ENCODE peak calls at places on chromosomes 13 and 19, in five cellular contexts. One of them, this sample, is unnamed.

GRCh38 chr19:48812094-48812929 is 1.5 kb upstream of the BCAT2 start:
- DNase-seq in cardiac muscle cell: peak
- DNase-seq in heart right ventricle: peak
- DNase-seq in fibroblast of lung: peak
- DNase-seq in fibroblast of mammary gland: peak
- DNase-seq in this sample: peak

GRCh38 chr13:75181906-75182305 is 300.1 kb downstream of the TBC1D4 start:
- DNase-seq in cardiac muscle cell: peak
- DNase-seq in heart right ventricle: no peak
- DNase-seq in fibroblast of lung: peak
- DNase-seq in fibroblast of mammary gland: peak
- DNase-seq in this sample: peak

GRCh38 chr19:2289714-2290435 is 7.9 kb upstream of the PEAK3 start:
- DNase-seq in cardiac muscle cell: no peak
- DNase-seq in heart right ventricle: no peak
- DNase-seq in fibroblast of lung: no peak
- DNase-seq in fibroblast of mammary gland: no peak
- DNase-seq in this sample: no peak

GRCh38 chr13:50451609-50452008 is 391.9 kb downstream of the DLEU7 start:
- DNase-seq in cardiac muscle cell: peak
- DNase-seq in heart right ventricle: no peak
- DNase-seq in fibroblast of lung: no peak
- DNase-seq in fibroblast of mammary gland: no peak
- DNase-seq in this sample: no peak

GRCh38 chr19:13396256-13397080 is 109.8 kb downstream of the CACNA1A start:
- DNase-seq in cardiac muscle cell: peak
- DNase-seq in heart right ventricle: peak
- DNase-seq in fibroblast of lung: peak
- DNase-seq in fibroblast of mammary gland: peak
- DNase-seq in this sample: peak

GRCh38 chr13:48446454-48446853 is 33.5 kb upstream of the LPAR6 start:
- DNase-seq in cardiac muscle cell: peak
- DNase-seq in heart right ventricle: no peak
- DNase-seq in fibroblast of lung: peak
- DNase-seq in fibroblast of mammary gland: peak
- DNase-seq in this sample: peak

GRCh38 chr13:93226623-93227279 is at the start of gene GPC6:
- DNase-seq in cardiac muscle cell: peak
- DNase-seq in heart right ventricle: no peak
- DNase-seq in fibroblast of lung: peak
- DNase-seq in fibroblast of mammary gland: peak
- DNase-seq in this sample: peak

GRCh38 chr13:111387026-111387871 is 66.8 kb downstream of the TEX29 start:
- DNase-seq in cardiac muscle cell: no peak
- DNase-seq in heart right ventricle: no peak
- DNase-seq in fibroblast of lung: no peak
- DNase-seq in fibroblast of mammary gland: no peak
- DNase-seq in this sample: no peak

GRCh38 chr13:113791761-113792160 is 32.7 kb downstream of the TMEM255B start:
- DNase-seq in cardiac muscle cell: no peak
- DNase-seq in heart right ventricle: no peak
- DNase-seq in fibroblast of lung: no peak
- DNase-seq in fibroblast of mammary gland: no peak
- DNase-seq in this sample: no peak

GRCh38 chr13:33328691-33329090 is 43.1 kb upstream of the STARD13 start:
- DNase-seq in cardiac muscle cell: no peak
- DNase-seq in heart right ventricle: no peak
- DNase-seq in fibroblast of lung: no peak
- DNase-seq in fibroblast of mammary gland: no peak
- DNase-seq in this sample: no peak

GRCh38 chr19:43738780-43739211 is 16.0 kb downstream of the SMG9 start:
- DNase-seq in cardiac muscle cell: no peak
- DNase-seq in heart right ventricle: no peak
- DNase-seq in fibroblast of lung: peak
- DNase-seq in fibroblast of mammary gland: no peak
- DNase-seq in this sample: no peak

GRCh38 chr13:26571518-26571917 is 14.0 kb downstream of the WASF3 start:
- DNase-seq in cardiac muscle cell: no peak
- DNase-seq in heart right ventricle: no peak
- DNase-seq in fibroblast of lung: no peak
- DNase-seq in fibroblast of mammary gland: no peak
- DNase-seq in this sample: no peak

GRCh38 chr19:34256835-34257558 is 2.6 kb downstream of the GARRE1 start:
- DNase-seq in cardiac muscle cell: no peak
- DNase-seq in heart right ventricle: no peak
- DNase-seq in fibroblast of lung: no peak
- DNase-seq in fibroblast of mammary gland: no peak
- DNase-seq in this sample: peak

GRCh38 chr19:1073063-1073955 is 6.3 kb downstream of the ARHGAP45 start:
- DNase-seq in cardiac muscle cell: no peak
- DNase-seq in heart right ventricle: no peak
- DNase-seq in fibroblast of lung: no peak
- DNase-seq in fibroblast of mammary gland: no peak
- DNase-seq in this sample: no peak

GRCh38 chr13:19178901-19179593 is 2.6 kb downstream of the TUBA3C start:
- DNase-seq in cardiac muscle cell: no peak
- DNase-seq in heart right ventricle: no peak
- DNase-seq in fibroblast of lung: no peak
- DNase-seq in fibroblast of mammary gland: no peak
- DNase-seq in this sample: no peak

GRCh38 chr19:679418-680286 is 3.5 kb downstream of the FSTL3 start:
- DNase-seq in cardiac muscle cell: peak
- DNase-seq in heart right ventricle: peak
- DNase-seq in fibroblast of lung: peak
- DNase-seq in fibroblast of mammary gland: peak
- DNase-seq in this sample: peak

GRCh38 chr13:43792456-43792855 is 5.7 kb upstream of the ENOX1 start:
- DNase-seq in cardiac muscle cell: peak
- DNase-seq in heart right ventricle: no peak
- DNase-seq in fibroblast of lung: peak
- DNase-seq in fibroblast of mammary gland: peak
- DNase-seq in this sample: no peak

GRCh38 chr13:36907801-36908200 is 12.2 kb downstream of the SMAD9 start:
- DNase-seq in cardiac muscle cell: no peak
- DNase-seq in heart right ventricle: no peak
- DNase-seq in fibroblast of lung: no peak
- DNase-seq in fibroblast of mammary gland: no peak
- DNase-seq in this sample: no peak

GRCh38 chr13:35764359-35765015 is 288.0 kb upstream of the MAB21L1 start:
- DNase-seq in cardiac muscle cell: no peak
- DNase-seq in heart right ventricle: no peak
- DNase-seq in fibroblast of lung: peak
- DNase-seq in fibroblast of mammary gland: no peak
- DNase-seq in this sample: peak

GRCh38 chr19:35344511-35345031 is 3.1 kb upstream of the FFAR1 start:
- DNase-seq in cardiac muscle cell: no peak
- DNase-seq in heart right ventricle: no peak
- DNase-seq in fibroblast of lung: no peak
- DNase-seq in fibroblast of mammary gland: no peak
- DNase-seq in this sample: no peak

GRCh38 chr19:29690842-29691241 is 24.2 kb downstream of the C19orf12 start:
- DNase-seq in cardiac muscle cell: peak
- DNase-seq in heart right ventricle: no peak
- DNase-seq in fibroblast of lung: peak
- DNase-seq in fibroblast of mammary gland: peak
- DNase-seq in this sample: peak

GRCh38 chr19:44748426-44749254 is at the start of gene BCL3:
- DNase-seq in cardiac muscle cell: peak
- DNase-seq in heart right ventricle: peak
- DNase-seq in fibroblast of lung: no peak
- DNase-seq in fibroblast of mammary gland: peak
- DNase-seq in this sample: peak

GRCh38 chr19:4049432-4049831 is 17.3 kb downstream of the ZBTB7A start:
- DNase-seq in cardiac muscle cell: no peak
- DNase-seq in heart right ventricle: peak
- DNase-seq in fibroblast of lung: no peak
- DNase-seq in fibroblast of mammary gland: no peak
- DNase-seq in this sample: no peak

GRCh38 chr19:13839938-13840750 is 36.8 kb upstream of the NANOS3 start:
- DNase-seq in cardiac muscle cell: peak
- DNase-seq in heart right ventricle: peak
- DNase-seq in fibroblast of lung: peak
- DNase-seq in fibroblast of mammary gland: peak
- DNase-seq in this sample: peak

GRCh38 chr19:14603990-14604387 is 21.1 kb downstream of the CLEC17A start:
- DNase-seq in cardiac muscle cell: no peak
- DNase-seq in heart right ventricle: no peak
- DNase-seq in fibroblast of lung: no peak
- DNase-seq in fibroblast of mammary gland: no peak
- DNase-seq in this sample: no peak

GRCh38 chr19:36209372-36209771 is 5.1 kb downstream of the ZNF565 start:
- DNase-seq in cardiac muscle cell: no peak
- DNase-seq in heart right ventricle: no peak
- DNase-seq in fibroblast of lung: no peak
- DNase-seq in fibroblast of mammary gland: no peak
- DNase-seq in this sample: no peak

GRCh38 chr19:40523322-40524047 is 53.2 kb upstream of the SHKBP1 start:
- DNase-seq in cardiac muscle cell: peak
- DNase-seq in heart right ventricle: peak
- DNase-seq in fibroblast of lung: peak
- DNase-seq in fibroblast of mammary gland: peak
- DNase-seq in this sample: peak

GRCh38 chr13:94703721-94704314 is 8.5 kb downstream of the SOX21 start:
- DNase-seq in cardiac muscle cell: no peak
- DNase-seq in heart right ventricle: no peak
- DNase-seq in fibroblast of lung: no peak
- DNase-seq in fibroblast of mammary gland: no peak
- DNase-seq in this sample: no peak

GRCh38 chr13:94706101-94706853 is 6.1 kb downstream of the SOX21 start:
- DNase-seq in cardiac muscle cell: no peak
- DNase-seq in heart right ventricle: no peak
- DNase-seq in fibroblast of lung: no peak
- DNase-seq in fibroblast of mammary gland: no peak
- DNase-seq in this sample: no peak

GRCh38 chr13:94705081-94705751 is 7.1 kb downstream of the SOX21 start:
- DNase-seq in cardiac muscle cell: no peak
- DNase-seq in heart right ventricle: no peak
- DNase-seq in fibroblast of lung: no peak
- DNase-seq in fibroblast of mammary gland: no peak
- DNase-seq in this sample: no peak

GRCh38 chr13:94703271-94703670 is 9.1 kb downstream of the SOX21 start:
- DNase-seq in cardiac muscle cell: no peak
- DNase-seq in heart right ventricle: no peak
- DNase-seq in fibroblast of lung: no peak
- DNase-seq in fibroblast of mammary gland: no peak
- DNase-seq in this sample: no peak

GRCh38 chr13:94704347-94705080 is 7.8 kb downstream of the SOX21 start:
- DNase-seq in cardiac muscle cell: no peak
- DNase-seq in heart right ventricle: no peak
- DNase-seq in fibroblast of lung: no peak
- DNase-seq in fibroblast of mammary gland: no peak
- DNase-seq in this sample: no peak
- H3K4me3 ChIP-seq in cardiac muscle cell: no peak
- H3K4me3 ChIP-seq in heart right ventricle: no peak
- H3K4me3 ChIP-seq in fibroblast of lung: no peak
- H3K4me3 ChIP-seq in fibroblast of mammary gland: no peak
- H3K4me3 ChIP-seq in this sample: no peak

GRCh38 chr13:41691276-41691675 is 233.9 kb downstream of the RGCC start:
- DNase-seq in cardiac muscle cell: peak
- DNase-seq in heart right ventricle: no peak
- DNase-seq in fibroblast of lung: no peak
- DNase-seq in fibroblast of mammary gland: peak
- DNase-seq in this sample: no peak
- TF ChIP-seq CTCF in cardiac muscle cell: no peak
- TF ChIP-seq CTCF in heart right ventricle: no peak
- TF ChIP-seq CTCF in fibroblast of lung: no peak
- TF ChIP-seq CTCF in fibroblast of mammary gland: no peak
- TF ChIP-seq CTCF in this sample: no peak

DNA sequence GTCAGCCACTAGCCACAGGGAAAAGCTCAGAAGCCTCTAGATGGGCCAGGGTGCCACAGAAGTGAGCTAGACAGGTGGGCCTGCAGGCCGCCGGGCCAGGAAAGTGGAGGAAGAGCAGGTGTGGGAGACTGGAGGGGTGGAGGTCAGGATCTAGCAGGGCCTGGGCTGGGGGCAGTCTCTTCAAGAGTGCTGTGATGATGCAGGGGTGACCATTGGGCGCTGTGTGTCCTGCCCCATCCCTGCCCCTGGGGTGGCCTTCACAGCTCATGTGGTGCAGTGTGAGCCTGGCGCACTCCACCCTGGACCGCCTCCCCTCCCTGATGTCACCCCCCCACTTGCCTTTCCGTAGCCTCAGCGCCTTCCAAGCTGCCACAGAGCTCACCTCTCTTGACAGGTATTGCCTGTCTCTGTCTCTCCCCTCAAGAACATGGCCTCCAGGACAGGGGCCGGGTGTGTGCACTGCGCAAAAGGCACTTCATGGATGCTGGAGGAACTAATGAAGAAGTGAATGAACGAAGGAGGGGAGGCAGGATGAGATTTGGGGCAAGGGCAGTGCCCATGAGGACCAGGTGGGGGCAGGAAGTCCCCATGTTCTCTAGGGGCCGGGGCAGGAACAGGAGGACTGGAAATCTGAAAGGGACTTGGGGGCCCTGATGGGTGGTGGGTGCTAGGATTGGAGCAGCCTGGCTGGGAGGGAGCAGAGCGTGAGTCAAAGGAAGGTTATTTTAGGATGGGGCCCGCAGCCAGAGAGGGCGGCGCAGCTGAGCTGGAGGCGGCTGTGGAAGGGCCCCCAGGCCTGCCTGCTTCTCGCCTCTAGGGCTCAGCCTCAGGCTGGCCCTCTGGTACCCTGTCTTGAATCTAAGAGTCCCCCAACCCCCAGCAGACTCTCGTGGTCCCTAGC is 6.6 kb downstream of the SSBP4 start:
- DNase-seq in cardiac muscle cell: peak
- DNase-seq in heart right ventricle: peak
- DNase-seq in fibroblast of lung: peak
- DNase-seq in fibroblast of mammary gland: peak
- DNase-seq in this sample: peak
- H3K4me3 ChIP-seq in cardiac muscle cell: no peak
- H3K4me3 ChIP-seq in heart right ventricle: no peak
- H3K4me3 ChIP-seq in fibroblast of lung: no peak
- H3K4me3 ChIP-seq in fibroblast of mammary gland: no peak
- H3K4me3 ChIP-seq in this sample: no peak

DNA sequence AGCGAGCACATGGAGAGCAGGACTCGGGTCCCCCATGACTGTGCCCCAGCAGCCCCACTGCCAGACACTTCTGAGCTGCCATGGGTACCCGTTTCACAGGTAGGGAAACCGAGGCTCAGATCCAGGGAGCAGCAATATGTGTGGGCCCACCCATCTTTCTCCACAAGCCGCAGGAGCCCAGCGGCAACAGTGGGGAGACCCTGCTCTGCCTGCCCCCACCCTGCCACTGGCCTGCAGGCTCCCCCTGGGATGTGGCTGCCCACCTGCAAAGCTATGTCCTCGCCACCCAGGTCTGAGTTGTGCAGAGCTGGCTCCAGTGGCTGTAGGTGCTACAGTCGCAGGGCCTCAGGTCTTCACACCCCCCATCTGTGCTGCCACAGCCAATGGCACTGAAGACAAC is 50.6 kb upstream of the C1QTNF9B start:
- DNase-seq in cardiac muscle cell: no peak
- DNase-seq in heart right ventricle: no peak
- DNase-seq in fibroblast of lung: no peak
- DNase-seq in fibroblast of mammary gland: no peak
- DNase-seq in this sample: no peak
- TF ChIP-seq CTCF in cardiac muscle cell: no peak
- TF ChIP-seq CTCF in heart right ventricle: no peak
- TF ChIP-seq CTCF in fibroblast of lung: no peak
- TF ChIP-seq CTCF in fibroblast of mammary gland: no peak
- TF ChIP-seq CTCF in this sample: no peak

This sample was measured in foreskin fibroblast.